ENCODE peak calls at places on chromosomes 1 and 21, in four cellular contexts. J, K, P and E are unnamed samples.

GRCh38 chr1:17559618-17560419 is 20.3 kb downstream of the ARHGEF10L start:
- DNase-seq in J (no peak), K (no peak), P (peak), E (no peak)

GRCh38 chr1:86718786-86719185 is 14.4 kb downstream of the SH3GLB1 start:
- DNase-seq in J (no peak), K (no peak), P (no peak), E (no peak)

GRCh38 chr1:117674521-117675400 is 68.9 kb downstream of the TENT5C start:
- DNase-seq in J (no peak), K (no peak), P (peak), E (no peak)

GRCh38 chr1:55904541-55904940 is 674.8 kb downstream of the PLPP3 start:
- DNase-seq in J (no peak), K (no peak), P (no peak), E (peak)

GRCh38 chr1:94334764-94335163 is 83.4 kb upstream of the ABCD3 start:
- DNase-seq in J (no peak), K (no peak), P (no peak), E (no peak)

GRCh38 chr1:212613440-212614335 is 5.1 kb downstream of the ATF3 start:
- DNase-seq in J (no peak), K (no peak), P (no peak), E (no peak)

GRCh38 chr21:35265170-35265877 is 216.2 kb upstream of the RUNX1 start:
- DNase-seq in J (no peak), K (peak), P (no peak), E (no peak)

GRCh38 chr1:5459839-5460238 is 532.4 kb downstream of the NPHP4 start:
- DNase-seq in J (no peak), K (no peak), P (no peak), E (no peak)

GRCh38 chr21:31279986-31280385 is 64.1 kb downstream of the TIAM1 start:
- DNase-seq in J (no peak), K (no peak), P (no peak), E (no peak)

GRCh38 chr1:247746391-247746935 is 1.5 kb downstream of the OR14A2 start:
- DNase-seq in J (no peak), K (no peak), P (no peak), E (no peak)

GRCh38 chr21:35059742-35060141 is 10.6 kb upstream of the RUNX1 start:
- DNase-seq in J (no peak), K (no peak), P (no peak), E (no peak)

GRCh38 chr1:162276493-162276892 is 100.2 kb downstream of the SPATA46 start:
- DNase-seq in J (no peak), K (peak), P (no peak), E (peak)

GRCh38 chr1:156065212-156065611 is 4.3 kb downstream of the RAB25 start:
- DNase-seq in J (no peak), K (no peak), P (no peak), E (no peak)

GRCh38 chr1:244381887-244382565 is 69.7 kb downstream of the ADSS2 start:
- DNase-seq in J (no peak), K (peak), P (no peak), E (no peak)

GRCh38 chr1:225699336-225699735 is 46.4 kb upstream of the ENAH start:
- DNase-seq in J (no peak), K (peak), P (no peak), E (no peak)

GRCh38 chr1:237183963-237184540 is 142.1 kb downstream of the RYR2 start:
- DNase-seq in J (no peak), K (no peak), P (no peak), E (peak)

GRCh38 chr21:46269466-46269865 is 15.9 kb downstream of the MCM3AP start:
- DNase-seq in J (no peak), K (no peak), P (no peak), E (no peak)

GRCh38 chr1:50332941-50333594 is 90.2 kb downstream of the DMRTA2 start:
- DNase-seq in J (peak), K (peak), P (peak), E (peak)

GRCh38 chr1:236018885-236019453 is 45.9 kb downstream of the NID1 start:
- DNase-seq in J (no peak), K (no peak), P (peak), E (no peak)

GRCh38 chr1:99107680-99108079 is 103.0 kb upstream of the PLPPR5 start:
- DNase-seq in J (no peak), K (no peak), P (no peak), E (no peak)

GRCh38 chr1:173191011-173191410 is 16.1 kb downstream of the TNFSF4 start:
- DNase-seq in J (no peak), K (peak), P (no peak), E (no peak)

GRCh38 chr1:7973086-7973485 is 11.6 kb downstream of the PARK7 start:
- DNase-seq in J (no peak), K (no peak), P (no peak), E (no peak)

GRCh38 chr1:160567858-160568682 is 11.2 kb downstream of the CD84 start:
- DNase-seq in J (no peak), K (no peak), P (no peak), E (no peak)

GRCh38 chr21:31781737-31782136 is 49.8 kb upstream of the SCAF4 start:
- DNase-seq in J (no peak), K (no peak), P (no peak), E (no peak)

GRCh38 chr1:241532173-241532553 is at the start of gene KMO:
- DNase-seq in J (no peak), K (peak), P (no peak), E (no peak)

GRCh38 chr1:11653101-11653601 is 1.1 kb downstream of the FBXO2 start:
- DNase-seq in J (peak), K (no peak), P (peak), E (peak)

GRCh38 chr1:151192047-151192446 is 2.0 kb upstream of the VPS72 start:
- DNase-seq in J (peak), K (no peak), P (no peak), E (no peak)

GRCh38 chr1:234530641-234531040 is 51.7 kb upstream of the TARBP1 start:
- DNase-seq in J (no peak), K (no peak), P (no peak), E (no peak)

GRCh38 chr21:36693144-36694040 is 5.5 kb upstream of the SIM2 start:
- DNase-seq in J (no peak), K (no peak), P (no peak), E (peak)

GRCh38 chr1:242585616-242586354 is 61.3 kb upstream of the PLD5 start:
- DNase-seq in J (no peak), K (no peak), P (no peak), E (peak)

GRCh38 chr1:15786581-15786980 is 20.9 kb downstream of the UQCRHL start:
- DNase-seq in J (no peak), K (no peak), P (no peak), E (no peak)

GRCh38 chr1:208565761-208566440 is 321.7 kb upstream of the PLXNA2 start:
- DNase-seq in J (no peak), K (no peak), P (no peak), E (no peak)

GRCh38 chr21:17925000-17925610 is 105.9 kb upstream of the C21orf91 start:
- DNase-seq in J (no peak), K (peak), P (peak), E (peak)

GRCh38 chr1:92543131-92544055 is 56.7 kb upstream of the GFI1 start:
- DNase-seq in J (no peak), K (no peak), P (no peak), E (no peak)

DNA sequence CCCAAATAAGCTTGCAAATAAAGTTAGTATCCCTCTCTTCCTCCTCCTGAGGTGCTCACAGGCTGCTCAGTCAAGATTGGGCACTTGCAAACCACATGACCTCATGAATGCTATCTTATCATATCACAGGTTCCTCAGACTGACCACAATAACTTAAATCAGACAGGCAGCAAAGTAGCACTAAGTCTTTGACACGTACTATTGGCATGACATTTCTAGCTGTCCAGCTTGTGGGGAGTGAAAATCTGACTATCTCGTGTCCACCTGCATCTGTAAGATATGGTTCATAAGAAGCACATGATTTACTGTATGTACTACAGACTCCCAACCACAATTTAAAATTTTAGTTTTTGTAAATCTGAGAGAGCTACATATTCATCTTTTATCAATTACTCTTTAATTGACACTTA is 58.0 kb upstream of the GFI1 start:
- DNase-seq in J (no peak), K (no peak), P (no peak), E (no peak)
- TF ChIP-seq POLR2AphosphoS5 in J (no peak), K (no peak), P (no peak), E (no peak)

GRCh38 chr1:65429078-65429477 is 8.6 kb downstream of the LEPR start:
- DNase-seq in J (no peak), K (no peak), P (no peak), E (no peak)

GRCh38 chr1:65422241-65423203 is 2.1 kb downstream of the LEPR start:
- DNase-seq in J (no peak), K (peak), P (no peak), E (no peak)

GRCh38 chr1:65423884-65424655 is 3.6 kb downstream of the LEPR start:
- DNase-seq in J (no peak), K (peak), P (no peak), E (no peak)

GRCh38 chr1:65429806-65430205 is 9.3 kb downstream of the LEPR start:
- DNase-seq in J (no peak), K (peak), P (no peak), E (no peak)

GRCh38 chr1:65425697-65426096 is 5.2 kb downstream of the LEPR start:
- DNase-seq in J (no peak), K (peak), P (no peak), E (peak)
- TF ChIP-seq POLR2AphosphoS5 in J (no peak), K (peak), P (no peak), E (no peak)

GRCh38 chr1:87918398-87918797 is 589.7 kb downstream of the LMO4 start:
- DNase-seq in J (no peak), K (no peak), P (no peak), E (no peak)
- TF ChIP-seq POLR2AphosphoS5 in J (no peak), K (no peak), P (no peak), E (no peak)

GRCh38 chr21:43016728-43017127 is 42.4 kb downstream of the PKNOX1 start:
- DNase-seq in J (no peak), K (no peak), P (no peak), E (no peak)
- TF ChIP-seq POLR2AphosphoS5 in J (no peak), K (no peak), P (no peak), E (no peak)